ENCODE peak calls at places on chromosomes 16 and 17, in seven cellular contexts. D is body of pancreas, Y is fibroblast of pulmonary artery, U is IMR-90, N is MCF 10A, B is breast epithelium, T is GM10248. M is an unnamed sample.

GRCh38 chr16:51243836-51244483 is 92.9 kb upstream of the SALL1 start:
- DNase-seq in D (peak; percentile 60), Y (peak; percentile 7), U (peak; percentile 16), N (peak; percentile 62), B (no peak), T (no peak), M (no peak)

GRCh38 chr17:68389041-68389440 is 68.3 kb downstream of the WIPI1 start:
- DNase-seq in D (no peak), Y (no peak), U (no peak), N (no peak), B (peak; percentile 48), T (no peak), M (no peak)

GRCh38 chr17:69434164-69434579 is 19.7 kb downstream of the MAP2K6 start:
- DNase-seq in D (no peak), Y (peak; percentile 57), U (peak; percentile 26), N (peak; percentile 84), B (no peak), T (no peak), M (no peak)

GRCh38 chr16:15954814-15955151 is 5.4 kb downstream of the ABCC1 start:
- DNase-seq in D (no peak), Y (no peak), U (peak; percentile 75), N (no peak), B (no peak), T (no peak), M (no peak)

GRCh38 chr17:58370716-58371115 is 18.7 kb upstream of the SUPT4H1 start:
- DNase-seq in D (no peak), Y (no peak), U (no peak), N (no peak), B (no peak), T (no peak), M (no peak)

GRCh38 chr17:3968886-3969524 is 4.8 kb upstream of the ATP2A3 start:
- DNase-seq in D (no peak), Y (peak; percentile 32), U (no peak), N (no peak), B (no peak), T (no peak), M (no peak)

GRCh38 chr16:5025171-5025632 is 8.5 kb downstream of the NAGPA start:
- DNase-seq in D (peak; percentile 51), Y (peak; percentile 23), U (no peak), N (peak; percentile 10), B (no peak), T (no peak), M (no peak)

GRCh38 chr16:85947511-85948509 is 48.8 kb downstream of the IRF8 start:
- DNase-seq in D (no peak), Y (no peak), U (no peak), N (no peak), B (no peak), T (peak; percentile 85), M (no peak)

GRCh38 chr16:75750516-75750915 is 24.2 kb upstream of the CPHXL start:
- DNase-seq in D (no peak), Y (no peak), U (no peak), N (no peak), B (no peak), T (no peak), M (no peak)

GRCh38 chr17:79212150-79213087 is 137.8 kb downstream of the ENGASE start:
- DNase-seq in D (no peak), Y (no peak), U (no peak), N (no peak), B (no peak), T (no peak), M (no peak)

GRCh38 chr16:3459401-3460090 is 16.1 kb downstream of the NAA60 start:
- DNase-seq in D (no peak), Y (no peak), U (peak; percentile 29), N (no peak), B (no peak), T (no peak), M (no peak)

GRCh38 chr17:35257080-35257701 is 14.3 kb downstream of the SLFN5 start:
- DNase-seq in D (peak; percentile 86), Y (peak; percentile 78), U (peak; percentile 41), N (peak; percentile 95), B (peak; percentile 66), T (no peak), M (no peak)

GRCh38 chr16:10608687-10609409 is 28.4 kb upstream of the EMP2 start:
- DNase-seq in D (no peak), Y (no peak), U (no peak), N (no peak), B (no peak), T (no peak), M (no peak)

GRCh38 chr17:52106070-52106469 is 52.4 kb downstream of the CA10 start:
- DNase-seq in D (no peak), Y (no peak), U (no peak), N (no peak), B (no peak), T (no peak), M (no peak)

GRCh38 chr17:62064029-62064790 is 868 bp downstream of the MED13 start:
- DNase-seq in D (peak; percentile 25), Y (peak; percentile 27), U (peak; percentile 18), N (peak; percentile 58), B (no peak), T (no peak), M (no peak)

DNA sequence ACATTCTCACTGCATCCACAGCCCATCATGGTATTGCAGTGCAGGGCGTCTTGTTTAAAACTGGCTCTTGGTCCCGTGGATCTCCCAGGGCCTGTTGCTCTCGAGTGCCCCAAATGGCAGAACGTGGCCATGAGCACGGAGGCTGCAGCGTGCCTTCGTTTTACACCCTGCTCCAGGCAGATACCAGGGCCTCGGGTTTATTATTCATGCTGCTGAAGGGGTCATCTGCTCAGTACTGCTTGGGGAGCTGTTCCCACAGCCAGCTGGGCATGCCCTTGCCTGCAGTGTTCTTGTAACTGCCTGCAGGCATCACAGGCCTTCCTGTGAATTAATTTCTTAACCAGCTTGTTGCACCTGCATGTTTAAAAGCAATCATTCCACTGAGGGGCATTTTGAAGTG is 129.7 kb upstream of the CHMP6 start:
- DNase-seq in D (no peak), Y (peak; percentile 16), U (peak; percentile 30), N (peak; percentile 89), B (no peak), T (no peak), M (no peak)
- TF ChIP-seq CTCF in D (no peak), Y (peak; percentile 29), U (peak; percentile 37), N (peak; percentile 52), B (peak; percentile 8), T (no peak), M (no peak)

GRCh38 chr16:30949655-30950515 is 1.0 kb downstream of the ORAI3 start:
- DNase-seq in D (peak; percentile 69), Y (peak; percentile 80), U (peak; percentile 80), N (peak; percentile 97), B (peak; percentile 89), T (peak; percentile 70), M (no peak)
- TF ChIP-seq CTCF in D (no peak), Y (no peak), U (no peak), N (no peak), B (no peak), T (peak; percentile 28), M (no peak)

DNA sequence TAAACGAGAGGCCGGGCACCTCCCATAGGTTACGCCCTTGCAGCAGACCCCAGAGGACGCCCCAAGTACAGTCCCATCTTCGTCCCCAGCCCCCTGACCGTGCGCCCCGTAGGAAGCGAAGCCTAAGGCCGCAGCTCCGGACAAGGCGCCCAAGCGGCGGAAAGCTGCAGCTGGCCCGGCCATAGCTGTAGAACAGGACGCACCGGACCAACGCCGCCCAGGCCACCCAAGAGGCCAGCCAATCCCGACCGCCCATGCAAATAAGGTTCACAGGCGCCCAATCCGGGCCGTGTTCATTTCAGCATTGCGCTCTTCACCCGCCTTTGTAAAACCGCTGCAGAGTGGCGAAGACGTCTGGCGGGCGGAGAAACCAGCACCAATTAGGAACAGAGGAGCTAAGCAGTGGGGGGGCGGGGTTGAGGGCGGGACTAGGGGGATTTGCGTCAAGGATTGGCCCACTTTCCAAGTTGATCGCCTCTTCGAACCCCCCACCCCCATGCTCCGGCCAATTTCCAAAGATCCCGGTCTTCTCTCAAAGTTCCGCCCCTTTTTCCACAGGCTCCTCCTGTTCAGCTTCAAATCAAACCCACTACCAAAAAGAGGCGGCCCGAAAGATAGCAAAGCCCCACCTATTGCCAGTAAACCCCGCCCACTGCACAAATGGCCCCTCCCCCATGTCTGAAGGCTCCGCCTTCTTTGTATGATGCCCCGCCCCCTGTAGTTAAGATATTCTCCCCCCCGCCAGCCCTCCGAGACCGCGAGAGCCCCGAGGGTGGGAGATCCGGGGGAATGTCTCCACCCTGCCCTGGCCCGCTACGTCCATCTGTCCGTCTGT is at the start of gene TMEM256:
- DNase-seq in D (peak; percentile 99), Y (peak; percentile 99), U (peak; percentile 99), N (peak; percentile 99), B (peak; percentile 99), T (peak; percentile 97), M (peak; percentile 96)
- TF ChIP-seq CTCF in D (no peak), Y (no peak), U (no peak), N (no peak), B (peak; percentile 27), T (no peak), M (no peak)

DNA sequence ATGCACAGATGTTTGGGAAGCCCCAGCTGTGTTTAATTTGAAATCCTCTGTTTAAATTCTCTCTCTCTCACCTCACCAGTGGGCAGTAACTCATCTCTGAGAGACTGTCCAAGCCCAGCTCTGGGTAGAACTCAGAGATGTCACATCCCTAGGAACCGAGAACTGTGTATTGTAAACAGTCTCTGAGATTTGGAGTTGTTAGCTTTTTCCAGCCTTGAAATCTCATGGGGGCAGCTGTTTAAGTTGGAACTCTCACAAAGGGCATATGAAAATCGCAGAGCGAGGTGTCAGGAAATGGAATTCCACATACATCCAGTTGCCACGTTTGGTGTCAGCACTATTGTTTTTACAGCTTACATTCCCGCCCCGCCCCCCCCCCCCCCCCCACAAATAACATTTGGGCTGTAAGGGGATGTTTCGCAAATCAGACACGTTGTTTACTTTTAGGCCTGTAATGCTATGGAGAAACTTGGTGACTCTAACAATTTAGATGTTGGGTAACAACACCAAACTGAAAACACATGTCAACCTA is 34.3 kb downstream of the VPS35L start:
- DNase-seq in D (no peak), Y (peak; percentile 87), U (peak; percentile 84), N (peak; percentile 66), B (no peak), T (no peak), M (no peak)
- TF ChIP-seq CTCF in D (no peak), Y (no peak), U (no peak), N (no peak), B (no peak), T (no peak), M (no peak)

DNA sequence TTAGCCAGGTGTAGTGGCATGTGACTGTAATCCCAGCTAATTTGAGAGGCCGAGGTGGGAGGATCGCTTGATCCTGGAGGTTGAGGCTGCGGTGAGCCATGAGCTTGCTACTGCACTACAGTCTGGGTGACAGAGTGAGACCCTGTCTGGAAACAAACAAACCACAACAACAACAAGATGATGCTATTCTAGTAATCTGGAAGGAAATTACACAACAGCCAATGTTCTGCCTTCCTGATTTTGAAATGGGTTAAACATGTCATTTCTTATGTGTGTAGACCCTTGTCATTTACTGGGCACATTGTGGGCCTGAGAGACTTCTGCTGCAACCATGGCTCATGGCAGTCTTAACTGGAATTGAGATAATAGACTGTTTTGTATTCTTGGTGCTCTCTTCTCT is 5.9 kb downstream of the COQ7 start:
- DNase-seq in D (no peak), Y (no peak), U (no peak), N (no peak), B (no peak), T (no peak), M (no peak)
- TF ChIP-seq CTCF in D (no peak), Y (no peak), U (no peak), N (no peak), B (no peak), T (no peak), M (no peak)

M was measured in mesothelial cell of epicardium.